ENCODE peak calls at places on chromosomes 12 and 14, in seven cellular contexts. G is suprapubic skin; P is neuronal stem cell; X is body of pancreas; I is right atrium auricular region; U is GM23248; R is CD8-positive, alpha-beta memory T cell. A is an unnamed sample. For H3K9me3 and H3K36me3, the result is how much of the 10 kb centered on the place peaks cover.

GRCh38 chr12:4177257-4177656 is 96.3 kb upstream of the CCND2 start:
- DNase-seq in G (no peak), U (no peak), R (no peak), I (no peak), P (no peak), X (no peak), A (no peak)

GRCh38 chr14:88005978-88006851 is 1.3 kb downstream of the GPR65 start:
- DNase-seq in R (peak), U (no peak), I (no peak), P (no peak), X (no peak), G (no peak), A (no peak)

GRCh38 chr12:123502163-123502562 is 31.4 kb downstream of the RILPL1 start:
- DNase-seq in G (no peak), I (no peak), X (no peak), U (no peak), P (peak), R (no peak), A (no peak)

GRCh38 chr14:84375235-84375634 is 1154.7 kb upstream of the FLRT2 start:
- DNase-seq in G (no peak), U (no peak), P (no peak), R (no peak), I (no peak), X (no peak), A (no peak)

GRCh38 chr12:11981174-11981733 is 89.5 kb upstream of the BCL2L14 start:
- DNase-seq in G (no peak), I (no peak), U (peak), R (peak), P (no peak), X (no peak), A (no peak)

GRCh38 chr12:103505371-103506236 is 9.8 kb upstream of the C12orf42 start:
- DNase-seq in X (no peak), G (no peak), P (no peak), I (no peak), R (no peak), U (no peak), A (no peak)

GRCh38 chr12:130557876-130558770 is 158.0 kb downstream of the RIMBP2 start:
- DNase-seq in P (no peak), X (no peak), G (no peak), I (no peak), R (no peak), U (no peak), A (no peak)

GRCh38 chr12:32084753-32085152 is 21.9 kb upstream of the BICD1 start:
- DNase-seq in P (no peak), X (no peak), R (no peak), U (no peak), I (no peak), G (no peak), A (no peak)

GRCh38 chr14:53894456-53894855 is 62.2 kb downstream of the BMP4 start:
- DNase-seq in I (no peak), U (peak), R (no peak), G (no peak), X (no peak), P (no peak), A (no peak)

GRCh38 chr12:58640314-58640713 is 280.0 kb downstream of the LRIG3 start:
- DNase-seq in R (no peak), U (peak), P (no peak), G (no peak), X (no peak), I (no peak), A (no peak)

GRCh38 chr14:29444805-29445204 is 482.8 kb downstream of the PRKD1 start:
- DNase-seq in G (no peak), R (no peak), I (no peak), P (no peak), U (peak), X (no peak), A (no peak)

GRCh38 chr12:9702239-9702638 is 30.7 kb downstream of the CLECL1 start:
- DNase-seq in U (no peak), X (no peak), P (no peak), G (no peak), I (no peak), R (peak), A (no peak)

GRCh38 chr12:10212623-10213131 is at the start of gene GABARAPL1:
- DNase-seq in U (peak), G (peak), R (peak), X (peak), P (peak), I (peak), A (peak)

GRCh38 chr14:88576222-88576621 is 13.4 kb downstream of the ZC3H14 start:
- DNase-seq in P (no peak), U (no peak), G (no peak), R (no peak), I (no peak), X (no peak), A (no peak)

GRCh38 chr12:3977621-3978020 is 104.4 kb upstream of the PARP11 start:
- DNase-seq in P (no peak), G (no peak), X (no peak), U (no peak), R (no peak), I (no peak), A (no peak)

GRCh38 chr12:45732936-45733335 is 3.4 kb downstream of the ARID2 start:
- DNase-seq in P (no peak), I (no peak), U (peak), R (no peak), X (no peak), G (no peak), A (no peak)

GRCh38 chr12:61357496-61357895 is 902.7 kb upstream of the USP15 start:
- DNase-seq in X (no peak), P (no peak), G (no peak), U (no peak), R (no peak), I (no peak), A (no peak)

GRCh38 chr12:88946377-88946997 is 366.2 kb upstream of the KITLG start:
- DNase-seq in P (no peak), G (no peak), R (no peak), X (no peak), U (peak), I (no peak), A (no peak)

GRCh38 chr14:102445066-102445465 is 64.5 kb downstream of the ANKRD9 start:
- DNase-seq in P (no peak), R (no peak), I (no peak), X (no peak), U (no peak), G (no peak), A (no peak)

GRCh38 chr12:131860472-131861260 is 32.5 kb downstream of the MMP17 start:
- DNase-seq in P (peak), U (peak), R (no peak), I (peak), X (no peak), G (no peak), A (no peak)

GRCh38 chr12:65663097-65663496 is 161.2 kb upstream of the HMGA2 start:
- DNase-seq in U (no peak), I (no peak), G (no peak), P (no peak), X (no peak), R (no peak), A (no peak)

GRCh38 chr12:6782903-6783571 is 6.3 kb upstream of the CD4 start:
- DNase-seq in P (no peak), I (no peak), R (no peak), U (no peak), G (no peak), X (no peak), A (no peak)

GRCh38 chr12:119202544-119202943 is 23.8 kb downstream of the HSPB8 start:
- DNase-seq in X (no peak), I (no peak), P (no peak), R (no peak), G (no peak), U (no peak), A (no peak)

GRCh38 chr14:91138511-91139359 is 24.9 kb downstream of the DGLUCY start:
- DNase-seq in X (peak), R (no peak), U (peak), G (no peak), P (no peak), I (no peak), A (no peak)

GRCh38 chr12:123067654-123068053 is 83.2 kb downstream of the PITPNM2 start:
- DNase-seq in I (no peak), U (no peak), G (no peak), R (no peak), P (no peak), X (no peak), A (no peak)

GRCh38 chr12:58247633-58248032 is 306.3 kb downstream of the ATP23 start:
- DNase-seq in G (no peak), U (peak), R (no peak), I (no peak), P (no peak), X (no peak), A (no peak)

GRCh38 chr12:106942775-106943174 is 12.9 kb upstream of the TMEM263 start:
- DNase-seq in X (no peak), I (no peak), U (no peak), G (no peak), P (no peak), R (no peak), A (no peak)
- H3K9me3 ChIP-seq in X (under half), I (under half), U (under half), G (under half), P (under half), R (under half), A (under half)

DNA sequence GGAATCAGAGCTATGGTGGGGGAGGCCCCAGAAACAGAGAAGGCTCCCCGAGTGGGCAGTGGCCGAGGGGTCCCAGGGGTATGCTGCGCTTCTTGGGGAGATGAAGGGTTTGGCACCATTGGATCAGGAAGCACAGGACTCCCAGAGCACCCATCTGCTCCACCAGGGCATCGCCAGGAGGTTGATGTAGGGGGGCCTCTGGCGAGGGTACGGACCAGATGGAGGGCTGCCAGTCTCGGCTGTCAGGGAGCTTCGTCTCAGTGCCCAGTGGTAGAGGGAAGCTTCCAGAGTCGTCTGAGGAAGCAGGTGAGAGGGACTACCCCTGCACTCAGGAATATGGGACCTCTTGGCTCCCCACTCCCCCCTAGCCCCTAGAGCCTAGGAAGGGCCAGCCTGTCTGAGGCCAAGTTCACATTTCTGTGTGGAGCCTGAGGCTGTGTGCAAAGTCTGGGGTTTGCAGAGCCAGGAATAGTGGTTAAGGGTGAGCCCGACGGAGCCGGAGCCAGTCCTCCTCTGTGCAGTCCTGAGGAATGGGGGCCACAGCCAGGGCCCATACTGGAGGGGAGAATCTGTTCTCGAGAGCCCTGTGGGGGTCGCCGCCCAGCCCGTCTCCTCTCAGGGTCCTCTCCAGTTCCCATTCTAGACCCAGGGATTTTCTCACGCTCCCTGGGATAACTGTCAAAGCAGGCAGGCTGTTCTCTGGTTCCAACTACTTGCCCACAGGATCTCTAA is 10.2 kb downstream of the SLC48A1 start:
- DNase-seq in X (no peak), P (no peak), G (no peak), U (no peak), I (no peak), R (no peak), A (no peak)
- H3K36me3 ChIP-seq in X (under half), P (half or more), G (half or more), U (under half), I (half or more), R (under half), A (under half)

DNA sequence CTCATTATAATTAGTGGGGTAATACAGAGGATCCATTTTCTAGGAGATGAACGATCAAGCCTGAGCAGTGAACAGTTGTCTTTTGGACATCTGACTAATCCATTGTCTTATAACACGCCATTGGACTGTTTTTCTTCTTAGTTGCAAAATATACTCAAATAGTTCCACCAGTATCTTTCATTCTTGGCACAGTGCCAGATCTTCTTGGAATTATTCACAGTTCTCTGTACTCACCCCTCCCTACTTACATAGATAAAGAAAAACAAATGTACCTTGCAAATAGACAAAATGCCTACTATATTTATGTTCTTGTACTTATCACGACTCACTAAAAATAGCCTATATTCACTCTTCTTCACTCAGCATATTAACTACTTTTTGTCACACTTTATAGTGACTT is 3.8 kb downstream of the CBLN3 start:
- DNase-seq in R (no peak), U (peak), P (no peak), X (no peak), I (no peak), G (no peak), A (no peak)
- H3K27ac ChIP-seq in R (no peak), U (peak), P (no peak), X (peak), I (no peak), G (peak), A (no peak)

DNA sequence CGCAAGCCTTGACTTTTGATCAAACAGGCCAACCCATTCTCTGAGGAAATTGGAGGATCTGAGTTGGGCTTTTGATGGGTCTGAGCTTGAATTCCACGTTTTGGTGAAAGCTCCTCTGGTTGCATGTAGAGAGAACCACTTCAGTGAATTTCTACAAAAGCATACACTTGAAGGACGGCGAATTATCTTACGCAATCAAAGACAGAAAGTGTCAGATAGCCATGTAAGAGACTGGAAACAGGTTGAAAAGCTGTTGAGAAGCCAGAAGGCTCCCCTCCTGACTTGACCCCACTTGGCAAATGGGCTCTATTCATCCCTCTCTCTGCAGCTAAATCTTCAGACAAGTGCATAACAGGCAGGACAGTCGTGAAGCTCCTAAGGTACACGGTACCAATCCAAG is 809.1 kb downstream of the BCL11B start:
- DNase-seq in X (no peak), I (no peak), G (no peak), U (no peak), P (no peak), R (no peak), A (no peak)
- H3K9me3 ChIP-seq in X (under half), I (under half), G (under half), U (under half), P (under half), R (under half), A (under half)

GRCh38 chr14:34688470-34689206 is 25.8 kb downstream of the CFL2 start:
- DNase-seq in X (no peak), P (no peak), I (no peak), U (no peak), G (no peak), R (no peak), A (no peak)
- H3K36me3 ChIP-seq in X (under half), P (under half), I (under half), U (under half), G (under half), R (under half), A (under half)

GRCh38 chr12:72493390-72493789 is 221.2 kb downstream of the TRHDE start:
- DNase-seq in P (no peak), G (no peak), X (no peak), I (no peak), U (peak), R (no peak), A (no peak)

GRCh38 chr12:72499244-72499643 is 227.1 kb downstream of the TRHDE start:
- DNase-seq in G (no peak), X (no peak), I (no peak), P (no peak), R (no peak), U (peak), A (no peak)
- H3K27ac ChIP-seq in G (no peak), X (no peak), I (no peak), P (no peak), R (no peak), U (no peak), A (no peak)

GRCh38 chr14:104429291-104429861 is 150.2 kb upstream of the C14orf180 start:
- DNase-seq in I (peak), X (no peak), R (no peak), P (no peak), G (peak), U (no peak), A (no peak)
- H3K9me3 ChIP-seq in I (under half), X (under half), R (under half), P (under half), G (under half), U (under half), A (under half)

DNA sequence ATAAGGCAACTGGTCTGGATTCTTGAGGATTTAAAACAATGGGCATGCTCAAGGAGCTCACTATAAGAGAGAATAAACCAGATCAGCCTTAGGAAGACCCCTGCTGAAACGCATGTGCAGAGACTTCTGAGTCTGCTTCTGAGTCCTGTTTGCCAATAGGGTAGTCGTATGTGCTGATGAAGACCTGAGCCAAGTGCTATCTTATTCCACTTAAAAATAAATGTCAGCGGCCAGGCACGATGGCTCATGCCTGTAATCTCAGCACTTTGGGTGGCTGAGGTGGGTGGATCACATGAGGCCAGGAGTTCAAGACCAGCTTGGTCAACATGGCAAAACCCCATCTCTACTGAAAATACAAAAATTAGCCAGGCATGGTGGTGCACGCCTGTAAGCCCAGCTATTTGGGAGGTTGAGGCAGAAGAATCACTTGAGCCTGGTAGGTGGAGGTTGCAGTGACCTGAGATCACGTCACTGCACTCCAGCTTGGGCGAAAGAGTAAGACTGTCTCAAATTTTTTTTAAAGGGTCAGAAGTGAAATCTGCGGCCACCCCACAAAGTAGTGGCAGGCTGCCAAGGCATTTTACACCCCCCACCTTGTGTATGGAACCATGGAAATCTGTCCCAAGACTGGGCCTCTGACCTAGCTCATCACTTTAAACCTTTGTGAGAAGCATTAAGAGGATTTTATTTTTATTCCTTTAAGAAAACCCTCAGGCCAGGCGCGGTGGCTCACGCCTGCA is 20.3 kb downstream of the RFC5 start:
- DNase-seq in R (no peak), I (no peak), P (no peak), G (no peak), X (no peak), U (no peak), A (no peak)
- H3K36me3 ChIP-seq in R (under half), I (half or more), P (half or more), G (half or more), X (under half), U (half or more), A (half or more)

GRCh38 chr12:113402586-113403260 is 964 bp downstream of the SDS start:
- DNase-seq in G (no peak), P (no peak), I (no peak), U (no peak), R (no peak), X (no peak), A (no peak)

GRCh38 chr12:113401066-113402000 is 2.4 kb downstream of the SDS start:
- DNase-seq in I (no peak), U (no peak), R (no peak), X (no peak), G (no peak), P (no peak), A (no peak)

GRCh38 chr12:113405687-113406086 is 2.0 kb upstream of the SDS start:
- DNase-seq in I (no peak), U (no peak), R (no peak), P (no peak), G (no peak), X (no peak), A (no peak)

GRCh38 chr12:113400362-113400761 is 3.3 kb downstream of the SDS start:
- DNase-seq in R (no peak), G (no peak), U (no peak), X (no peak), P (no peak), I (no peak), A (no peak)

DNA sequence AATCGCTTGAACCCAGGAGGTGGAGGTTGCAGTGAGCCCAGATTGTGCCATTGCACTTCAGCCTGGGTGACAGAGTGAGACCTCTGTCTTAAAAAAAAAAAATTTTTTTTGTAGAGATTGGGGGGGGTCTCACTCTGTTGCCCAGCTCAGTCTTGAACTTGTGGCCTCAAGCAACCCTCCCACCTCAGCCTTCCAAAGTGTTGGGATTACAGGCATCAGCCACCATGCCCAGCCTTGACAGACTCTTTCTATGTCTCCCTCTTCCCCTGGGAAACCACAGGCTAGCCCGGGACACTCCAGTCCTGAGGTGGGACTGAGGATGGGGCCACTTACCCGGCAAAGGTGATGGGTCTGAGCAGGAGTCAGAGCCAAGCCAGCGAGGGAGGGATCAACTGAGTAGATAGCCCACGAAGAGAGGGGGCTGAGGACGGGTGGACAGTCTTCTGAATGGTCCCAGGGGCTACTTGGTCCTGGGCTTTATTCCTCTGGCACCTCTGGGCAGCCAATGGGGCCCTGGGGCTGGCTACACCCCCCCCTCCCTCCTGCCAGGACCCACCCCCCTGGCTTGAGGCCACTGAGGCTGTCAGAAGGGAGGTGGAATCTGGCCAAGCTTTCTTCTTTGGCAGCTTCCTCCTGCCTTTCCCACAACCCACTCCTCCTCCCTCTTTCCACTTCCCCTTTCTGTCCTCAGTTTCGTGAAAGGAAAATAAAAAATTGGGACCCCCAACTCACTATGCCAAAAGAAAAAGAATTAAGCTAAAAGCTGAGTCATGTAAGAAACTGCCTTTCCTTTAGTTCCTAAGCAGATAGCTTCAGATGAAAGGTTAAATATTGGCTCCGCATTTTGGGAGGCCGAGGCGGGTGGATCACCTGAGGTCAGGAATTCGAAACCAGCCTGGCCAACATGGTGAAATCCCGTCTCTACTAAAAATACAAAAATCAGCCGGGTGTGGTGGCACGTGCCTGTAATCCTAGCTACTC is at the start of gene SDS:
- DNase-seq in X (peak), U (no peak), G (no peak), I (no peak), P (no peak), R (no peak), A (no peak)
- H3K27ac ChIP-seq in X (no peak), U (no peak), G (no peak), I (no peak), P (no peak), R (no peak), A (no peak)

A was measured in esophagus squamous epithelium.